ENCODE peak calls at places on chromosomes 6 and 20, in nine cellular contexts. I is cardiac muscle cell, H is uterus, K is astrocyte, B is pancreas, A is AG04450, E is stomach, J is PC-3, O is breast epithelium. N is an unnamed sample.
A peak's percentile ranks its signal among the peaks of the same experiment; 100 is the strongest.

GRCh38 chr20:58702859-58703648 is 10.5 kb downstream of the NPEPL1 start:
- DNase-seq in J (no peak), H (no peak), O (no peak), B (peak; percentile 7), A (no peak), I (no peak), K (no peak), E (no peak), N (no peak)

GRCh38 chr6:26199773-26200728 is 112.8 kb downstream of the HFE start:
- DNase-seq in J (peak; percentile 41), I (no peak), K (no peak), E (no peak), B (no peak), A (no peak), O (no peak), H (no peak), N (peak; percentile 68)

GRCh38 chr6:124223596-124223995 is 419.9 kb downstream of the NKAIN2 start:
- DNase-seq in E (no peak), H (no peak), K (peak; percentile 75), I (no peak), J (no peak), A (no peak), O (no peak), B (no peak), N (peak; percentile 2)

GRCh38 chr20:8353512-8353911 is 221.4 kb downstream of the PLCB1 start:
- DNase-seq in I (no peak), K (no peak), H (no peak), B (no peak), A (no peak), J (no peak), O (no peak), E (no peak), N (no peak)

GRCh38 chr20:34023937-34024732 is 30.4 kb downstream of the RALY start:
- DNase-seq in A (no peak), J (no peak), I (no peak), K (no peak), E (no peak), H (no peak), B (no peak), O (no peak), N (no peak)

GRCh38 chr6:101853226-101853625 is 459.7 kb downstream of the GRIK2 start:
- DNase-seq in B (no peak), K (no peak), E (no peak), O (no peak), A (no peak), J (no peak), H (no peak), I (no peak), N (peak; percentile 14)

GRCh38 chr20:1841554-1842140 is 53.6 kb upstream of the SIRPA start:
- DNase-seq in J (no peak), K (no peak), I (no peak), B (no peak), O (no peak), E (no peak), A (no peak), H (no peak), N (no peak)

GRCh38 chr20:8435251-8436035 is 303.4 kb downstream of the PLCB1 start:
- DNase-seq in B (no peak), E (no peak), A (no peak), I (no peak), K (no peak), J (no peak), H (no peak), O (no peak), N (no peak)

GRCh38 chr6:127459231-127459641 is at the start of gene KIAA0408:
- DNase-seq in H (peak; percentile 80), E (peak; percentile 62), O (no peak), K (peak; percentile 54), J (peak; percentile 45), B (peak; percentile 49), A (no peak), I (peak; percentile 85), N (peak; percentile 59)

DNA sequence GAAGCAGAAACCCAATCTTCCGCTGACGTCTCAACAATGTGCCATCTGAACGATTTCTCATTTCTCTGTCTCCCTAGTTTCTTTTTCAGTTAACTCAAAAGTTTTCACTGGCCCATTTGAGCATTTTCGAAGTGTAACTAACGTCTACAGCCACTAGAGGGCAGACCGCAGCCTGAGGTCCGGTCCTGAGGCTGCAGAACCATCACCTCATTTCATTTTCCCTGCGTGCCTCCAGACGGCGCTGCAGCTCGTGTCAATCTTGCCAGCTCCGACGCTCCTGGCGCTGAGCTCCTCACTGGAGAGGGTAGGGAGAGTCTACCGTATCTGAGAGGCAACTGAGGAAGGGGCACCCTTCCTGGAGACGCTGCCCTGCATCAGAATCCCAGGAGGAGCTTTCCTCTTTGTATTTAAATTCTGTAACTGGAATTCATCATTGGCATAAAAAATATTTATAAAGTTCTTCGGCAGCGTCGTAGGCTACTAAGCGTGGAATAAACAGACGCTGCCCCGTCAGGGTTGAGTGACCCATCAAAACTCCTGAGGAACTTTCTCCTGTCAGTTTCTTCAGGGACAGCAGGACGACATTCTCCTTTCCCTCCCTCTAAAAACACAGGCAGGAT is 28.5 kb upstream of the DTNBP1 start:
- DNase-seq in H (peak; percentile 85), J (peak; percentile 92), B (peak; percentile 83), O (peak; percentile 79), A (peak; percentile 71), I (peak; percentile 93), E (peak; percentile 85), K (peak; percentile 67), N (peak; percentile 81)
- TF ChIP-seq CTCF in H (peak; percentile 99), J (peak; percentile 99), B (peak; percentile 95), O (peak; percentile 100), A (peak; percentile 100), I (peak; percentile 100), E (peak; percentile 100), K (peak; percentile 100), N (peak; percentile 100)

DNA sequence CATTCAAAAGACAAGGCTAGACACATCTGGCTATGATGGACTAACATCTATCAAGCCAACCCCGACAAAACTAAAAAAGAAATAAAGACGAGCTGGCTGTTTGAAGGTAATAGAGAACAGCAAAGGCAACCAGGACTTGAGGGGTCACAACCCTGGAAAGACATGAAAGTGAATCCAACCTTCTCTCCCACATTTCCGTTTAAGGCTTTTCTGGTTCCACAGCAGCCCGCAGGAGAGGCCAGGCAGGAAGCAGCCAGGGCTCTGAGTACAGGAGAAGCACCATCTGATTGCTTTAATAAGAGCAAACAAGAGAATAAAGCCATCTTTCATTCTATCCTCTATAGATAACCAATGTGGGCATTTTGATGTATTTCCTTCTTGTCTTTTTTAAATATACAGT is 14.3 kb downstream of the CNKSR3 start:
- DNase-seq in B (no peak), O (no peak), I (no peak), A (no peak), H (no peak), E (no peak), K (no peak), J (no peak), N (no peak)
- H3K27me3 ChIP-seq in B (no peaks in the 10 kb centered on the region), O (no peaks in the 10 kb centered on the region), I (no peaks in the 10 kb centered on the region), A (no peaks in the 10 kb centered on the region), H (no peaks in the 10 kb centered on the region), E (no peaks in the 10 kb centered on the region), K (no peaks in the 10 kb centered on the region), J (no peaks in the 10 kb centered on the region), N (no peaks in the 10 kb centered on the region)

DNA sequence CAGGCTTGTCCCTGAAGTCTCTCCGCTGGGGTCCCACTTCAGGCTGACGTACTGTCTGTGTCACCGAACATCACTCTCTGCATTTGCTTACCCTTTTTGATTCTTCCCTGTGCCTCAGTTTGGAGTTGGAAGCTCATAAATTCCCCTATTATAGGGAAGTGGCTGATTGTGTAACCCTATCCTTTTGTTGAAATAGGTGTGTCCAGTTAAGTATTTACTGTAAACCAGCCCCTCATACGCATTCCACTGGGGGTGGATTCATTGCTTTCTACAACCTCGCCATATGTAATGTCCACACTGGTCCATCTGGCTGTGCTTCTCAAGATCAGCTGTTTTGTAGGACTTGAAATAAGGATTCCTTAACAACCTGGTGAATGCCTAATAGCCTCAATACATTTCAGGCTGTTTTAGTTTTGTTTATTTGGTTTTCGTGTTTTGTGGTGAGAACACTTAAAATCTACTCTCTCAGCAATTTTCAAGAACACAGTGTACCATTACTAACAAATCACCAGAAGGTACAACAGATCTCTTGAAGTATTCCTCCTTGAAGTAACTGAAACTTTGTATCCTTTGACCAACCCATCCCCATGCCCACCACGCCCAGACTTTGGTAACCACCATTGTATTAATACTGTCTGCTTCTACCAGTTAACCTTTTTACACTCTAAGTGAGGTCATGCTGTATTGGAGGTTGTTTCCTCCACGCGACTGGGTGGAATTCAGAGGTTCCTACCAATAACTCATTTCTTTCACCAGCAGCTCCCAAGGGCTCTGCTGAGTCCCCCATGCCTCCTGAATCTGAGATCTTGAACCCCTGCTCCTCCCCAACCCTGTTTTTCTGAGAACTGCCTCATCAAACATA is 5.9 kb upstream of the TRIM40 start:
- DNase-seq in J (peak; percentile 22), H (no peak), A (no peak), O (no peak), K (no peak), I (no peak), E (no peak), B (no peak), N (no peak)
- TF ChIP-seq CTCF in J (no peak), H (no peak), A (no peak), O (no peak), K (no peak), I (no peak), E (no peak), B (no peak), N (no peak)

DNA sequence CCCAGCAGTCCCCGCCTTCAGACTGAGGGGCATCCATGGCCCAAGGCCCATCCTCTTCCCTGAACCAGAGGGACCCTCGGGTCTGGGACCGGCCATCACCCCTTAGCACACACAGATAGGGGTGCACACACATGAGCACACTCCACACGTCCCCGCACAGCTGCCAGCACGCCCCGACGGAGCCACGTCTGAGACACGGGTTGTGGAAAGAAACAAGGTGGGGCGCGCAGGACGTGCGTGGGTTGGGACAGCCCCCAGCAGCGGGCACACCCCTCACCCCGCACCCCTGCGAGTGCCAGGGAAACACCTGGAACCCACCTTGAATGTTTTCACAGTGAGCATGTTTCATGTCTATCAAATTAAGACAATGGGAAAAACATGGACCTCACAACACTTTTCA is 6.4 kb downstream of the GATA5 start:
- DNase-seq in O (no peak), K (no peak), I (no peak), J (no peak), H (no peak), B (no peak), A (no peak), E (no peak), N (no peak)
- H3K27me3 ChIP-seq in O (peaks cover 4% of the 10 kb centered on the region), K (peaks cover 35% of the 10 kb centered on the region), I (no peaks in the 10 kb centered on the region), J (peaks cover 22% of the 10 kb centered on the region), H (no peaks in the 10 kb centered on the region), B (peaks cover 3% of the 10 kb centered on the region), A (peaks cover 62% of the 10 kb centered on the region), E (peaks cover 7% of the 10 kb centered on the region), N (peaks cover 55% of the 10 kb centered on the region)

GRCh38 chr6:12603711-12604049 is 112.9 kb upstream of the PHACTR1 start:
- DNase-seq in J (no peak), K (no peak), E (no peak), I (no peak), B (no peak), O (no peak), H (no peak), A (no peak), N (no peak)
- TF ChIP-seq CTCF in J (peak; percentile 7), K (no peak), E (no peak), I (no peak), B (no peak), O (no peak), H (no peak), A (no peak), N (no peak)

N was measured in brain microvascular endothelial cell.